ENCODE peak calls at places on chromosomes 7 and 10, in five cellular contexts. P is uterus, V is IMR-90, R is ovary, T is heart right ventricle. N is an unnamed sample. For H3K4me1, the result is how much of the 10 kb centered on the place peaks cover.

GRCh38 chr10:16585103-16585502 is 63.4 kb upstream of the C1QL3 start:
- DNase-seq in P (no peak), T (no peak), V (no peak), R (no peak), N (no peak)

GRCh38 chr7:85014936-85015335 is 171.9 kb downstream of the SEMA3D start:
- DNase-seq in T (no peak), V (no peak), R (no peak), P (no peak), N (no peak)

GRCh38 chr10:118300266-118300665 is 41.9 kb downstream of the FAM204A start:
- DNase-seq in P (no peak), V (no peak), T (no peak), R (no peak), N (no peak)

GRCh38 chr7:123622660-123623386 is 21.2 kb downstream of the ASB15 start:
- DNase-seq in P (no peak), V (no peak), T (peak), R (no peak), N (no peak)

GRCh38 chr10:26381986-26382385 is 56.2 kb upstream of the APBB1IP start:
- DNase-seq in T (no peak), P (no peak), R (no peak), V (no peak), N (no peak)

GRCh38 chr10:72038458-72039001 is 49.8 kb downstream of the SPOCK2 start:
- DNase-seq in R (peak), T (no peak), V (peak), P (no peak), N (no peak)

GRCh38 chr10:33993917-33994316 is 659.5 kb upstream of the NRP1 start:
- DNase-seq in P (no peak), V (no peak), R (no peak), T (no peak), N (no peak)

GRCh38 chr7:141945356-141945755 is 1.4 kb downstream of the CLEC5A start:
- DNase-seq in R (no peak), V (no peak), P (no peak), T (no peak), N (no peak)

GRCh38 chr10:588246-589165 is 101.0 kb downstream of the DIP2C start:
- DNase-seq in T (peak), P (no peak), V (peak), R (no peak), N (peak)

GRCh38 chr10:35007858-35008301 is 82.3 kb downstream of the CUL2 start:
- DNase-seq in R (no peak), T (no peak), V (peak), P (no peak), N (no peak)

GRCh38 chr7:48285365-48285764 is 114.1 kb downstream of the ABCA13 start:
- DNase-seq in P (no peak), T (no peak), R (no peak), V (peak), N (no peak)

GRCh38 chr7:76364198-76364584 is 5.4 kb upstream of the YWHAG start:
- DNase-seq in R (no peak), T (peak), V (peak), P (peak), N (no peak)

GRCh38 chr7:122518488-122518887 is 180.4 kb downstream of the RNF133 start:
- DNase-seq in R (no peak), T (no peak), V (no peak), P (no peak), N (no peak)

GRCh38 chr7:30182186-30182585 is 47.4 kb downstream of the MTURN start:
- DNase-seq in P (no peak), R (no peak), T (peak), V (no peak), N (no peak)

GRCh38 chr7:55307123-55307916 is 57.8 kb upstream of the LANCL2 start:
- DNase-seq in V (peak), R (no peak), T (no peak), P (no peak), N (no peak)

GRCh38 chr7:131948434-131949053 is 392.1 kb upstream of the PODXL start:
- DNase-seq in V (no peak), R (no peak), T (no peak), P (no peak), N (no peak)

GRCh38 chr7:26105206-26105605 is 46.8 kb upstream of the NFE2L3 start:
- DNase-seq in R (no peak), V (no peak), T (no peak), P (no peak), N (no peak)

GRCh38 chr7:34939175-34939574 is 98.1 kb downstream of the DPY19L1 start:
- DNase-seq in R (no peak), T (no peak), P (no peak), V (peak), N (no peak)

GRCh38 chr7:23893942-23894890 is 184.2 kb downstream of the STK31 start:
- DNase-seq in V (no peak), P (no peak), R (no peak), T (no peak), N (no peak)

GRCh38 chr10:29314726-29315125 is 25.9 kb downstream of the LYZL1 start:
- DNase-seq in R (no peak), P (no peak), V (no peak), T (no peak), N (no peak)

GRCh38 chr7:127391591-127392181 is 822 bp downstream of the ZNF800 start:
- DNase-seq in P (no peak), T (peak), V (peak), R (peak), N (no peak)

GRCh38 chr10:20110435-20111119 is 294.3 kb downstream of the PLXDC2 start:
- DNase-seq in T (no peak), V (no peak), P (no peak), R (no peak), N (no peak)

GRCh38 chr7:83629117-83629880 is 19.6 kb downstream of the SEMA3E start:
- DNase-seq in R (no peak), P (no peak), T (no peak), V (no peak), N (no peak)

GRCh38 chr10:122829454-122829853 is 16.2 kb downstream of the CUZD1 start:
- DNase-seq in P (no peak), R (no peak), T (no peak), V (no peak), N (no peak)

GRCh38 chr7:2879354-2879753 is 35.2 kb upstream of the GNA12 start:
- DNase-seq in V (no peak), P (no peak), R (no peak), T (no peak), N (no peak)

GRCh38 chr7:5633161-5634106 is 148.0 kb downstream of the RNF216 start:
- DNase-seq in V (no peak), T (no peak), R (no peak), P (no peak), N (no peak)

GRCh38 chr7:960269-960871 is 5.9 kb upstream of the ADAP1 start:
- DNase-seq in V (no peak), T (no peak), R (no peak), P (no peak), N (no peak)

GRCh38 chr7:55472928-55473725 is 99.2 kb downstream of the VOPP1 start:
- DNase-seq in R (no peak), V (no peak), T (no peak), P (no peak), N (no peak)

GRCh38 chr10:109853922-109854321 is 69.4 kb downstream of the XPNPEP1 start:
- DNase-seq in T (no peak), P (no peak), R (no peak), V (no peak), N (no peak)

GRCh38 chr7:74269757-74270277 is 15.6 kb upstream of the RFC2 start:
- DNase-seq in P (peak), V (peak), R (peak), T (peak), N (no peak)

GRCh38 chr10:1089017-1089689 is 33.0 kb downstream of the WDR37 start:
- DNase-seq in V (no peak), P (no peak), T (no peak), R (no peak), N (no peak)

GRCh38 chr7:143325215-143325614 is 9.3 kb downstream of the CLCN1 start:
- DNase-seq in P (no peak), V (peak), R (no peak), T (no peak), N (no peak)

GRCh38 chr10:67861750-67862460 is 22.6 kb upstream of the SIRT1 start:
- DNase-seq in V (no peak), T (no peak), P (no peak), R (no peak), N (no peak)

GRCh38 chr7:151824285-151824950 is 52.5 kb downstream of the PRKAG2 start:
- DNase-seq in T (no peak), V (no peak), P (peak), R (no peak), N (peak)

GRCh38 chr7:50497068-50497642 is 47.0 kb upstream of the FIGNL1 start:
- DNase-seq in R (no peak), T (no peak), V (peak), P (no peak), N (no peak)

GRCh38 chr7:148218603-148219002 is 372.0 kb upstream of the C7orf33 start:
- DNase-seq in R (no peak), P (no peak), V (no peak), T (no peak), N (no peak)

GRCh38 chr7:92246363-92247101 is 758 bp downstream of the ANKIB1 start:
- DNase-seq in P (peak), V (peak), T (no peak), R (peak), N (no peak)

DNA sequence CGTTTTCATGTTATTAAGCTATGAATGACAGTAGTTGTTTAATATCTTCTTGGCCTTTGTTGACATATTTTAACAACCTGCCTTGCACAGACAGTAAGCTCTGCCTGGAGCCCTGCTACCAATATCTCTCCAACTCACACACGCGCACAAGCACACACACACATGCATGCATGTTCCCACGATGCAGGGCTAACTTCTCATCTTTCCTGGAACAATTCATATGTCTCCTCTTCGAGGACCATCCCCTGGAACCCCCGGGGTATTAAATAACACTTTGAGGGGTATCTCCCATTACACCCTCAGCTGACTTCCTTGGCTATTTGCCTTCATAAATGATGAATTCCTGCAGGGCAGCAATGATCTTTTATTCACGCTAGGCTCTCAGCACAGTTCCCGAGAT is 258.0 kb downstream of the TRIL start:
- DNase-seq in T (no peak), P (no peak), V (no peak), R (no peak), N (no peak)
- H3K4me1 ChIP-seq in T (under half), P (under half), V (under half), R (under half), N (half or more)

GRCh38 chr10:46286991-46287693 is at the start of gene ANTXRL:
- DNase-seq in R (peak), P (no peak), T (no peak), V (no peak), N (no peak)

GRCh38 chr10:46290101-46290884 is 3.5 kb downstream of the ANTXRL start:
- DNase-seq in T (no peak), R (peak), V (no peak), P (no peak), N (no peak)

GRCh38 chr10:46287846-46288480 is 1.2 kb downstream of the ANTXRL start:
- DNase-seq in T (no peak), V (no peak), R (peak), P (no peak), N (peak)

GRCh38 chr10:46288601-46289206 is 1.9 kb downstream of the ANTXRL start:
- DNase-seq in V (no peak), P (no peak), R (peak), T (no peak), N (no peak)

DNA sequence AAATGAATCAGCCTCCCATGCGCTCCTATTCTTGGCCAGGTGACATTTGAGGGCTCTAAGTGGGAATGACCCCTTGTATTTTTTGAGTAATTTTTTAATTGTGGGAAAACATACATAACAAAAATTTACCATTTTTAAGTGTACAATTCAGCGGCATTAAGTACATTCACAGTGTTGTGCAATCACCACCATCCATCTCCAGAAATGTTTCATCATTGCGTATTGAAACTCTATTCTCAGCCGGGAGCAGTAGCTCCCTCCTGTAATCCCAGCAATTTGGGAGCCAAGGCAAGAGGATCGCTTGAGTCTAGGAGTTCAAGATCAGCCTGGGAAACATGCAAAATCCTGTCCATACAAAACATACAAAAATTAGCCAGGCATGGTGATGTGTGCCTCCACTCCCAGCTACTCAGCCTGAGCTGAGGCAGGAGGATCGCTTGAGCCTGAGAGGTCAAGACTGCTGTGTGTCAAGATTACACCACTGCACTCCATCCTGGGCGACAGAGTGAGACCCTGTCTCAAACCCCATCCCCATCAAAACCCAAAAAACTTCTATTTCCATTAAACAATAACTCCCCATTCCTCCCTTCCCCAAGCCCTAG is 2.5 kb downstream of the ANTXRL start:
- DNase-seq in V (peak), R (peak), T (no peak), P (no peak), N (no peak)
- H3K4me1 ChIP-seq in V (under half), R (under half), T (under half), P (under half), N (under half)

DNA sequence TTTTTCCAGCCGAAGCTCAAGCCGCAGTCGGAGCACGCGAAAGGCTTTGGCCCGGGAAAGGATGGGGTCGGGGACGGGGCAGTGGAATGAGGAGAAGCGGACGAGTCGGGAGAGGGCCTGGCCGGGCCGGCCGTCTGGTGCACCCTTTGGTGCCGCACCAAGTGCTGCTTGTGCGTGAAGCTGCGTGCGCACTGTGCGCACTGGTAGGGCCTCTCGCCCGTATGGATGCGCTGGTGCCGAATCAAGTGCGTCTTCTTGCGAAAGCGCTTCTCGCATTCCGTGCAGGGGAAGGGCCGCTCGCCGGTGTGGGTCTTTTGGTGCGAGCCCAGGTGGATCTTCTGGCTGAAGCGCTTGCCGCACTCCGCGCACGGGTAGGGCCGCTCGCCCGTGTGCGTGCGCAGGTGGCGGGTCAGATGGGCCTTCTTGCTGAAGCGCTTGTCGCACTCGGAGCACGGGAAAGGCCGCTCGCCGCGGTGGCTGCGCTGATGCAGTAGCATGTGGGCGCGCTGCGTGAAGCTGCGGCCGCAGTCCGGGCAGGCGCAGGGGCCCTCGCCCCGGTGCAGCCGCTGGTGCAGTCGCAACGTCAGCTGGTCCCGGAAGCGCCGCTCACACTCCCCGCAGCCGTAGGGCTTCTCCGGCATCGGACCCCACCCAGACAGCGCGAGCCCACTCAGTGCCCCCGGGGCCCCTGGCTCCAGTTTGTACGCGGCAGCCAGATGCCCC is 7.8 kb downstream of the ZNF467 start:
- DNase-seq in P (no peak), V (no peak), T (no peak), R (no peak), N (no peak)
- H3K4me1 ChIP-seq in P (under half), V (under half), T (under half), R (under half), N (under half)

DNA sequence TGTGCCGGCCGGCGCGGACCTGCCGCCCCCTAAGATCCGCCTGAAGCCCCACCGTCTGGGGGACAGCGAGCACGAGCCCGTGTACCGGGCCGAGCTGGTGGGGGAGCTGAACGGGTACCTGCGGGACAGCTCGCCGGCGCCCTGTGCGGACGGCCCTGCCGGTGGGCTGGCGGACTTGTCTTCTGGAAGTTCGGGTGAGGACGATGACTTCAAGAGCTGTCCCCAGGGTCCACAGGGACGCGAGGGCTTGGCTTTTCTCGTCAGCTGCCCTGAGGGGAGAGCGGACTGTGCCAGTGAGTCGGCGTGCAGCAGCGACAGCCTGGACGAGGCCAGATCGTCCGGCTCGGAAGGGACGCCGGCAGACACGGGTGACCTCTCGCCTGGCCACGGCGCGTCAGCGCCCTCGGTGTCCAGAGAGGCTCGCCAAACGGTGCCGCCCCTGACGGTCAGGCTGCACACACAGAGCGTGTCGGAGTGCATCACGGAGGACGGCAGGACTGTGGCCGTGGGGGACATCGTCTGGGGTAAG is 8.5 kb downstream of the PWWP2B start:
- DNase-seq in T (no peak), R (no peak), P (no peak), V (no peak), N (no peak)
- H3K4me1 ChIP-seq in T (under half), R (under half), P (under half), V (under half), N (under half)

GRCh38 chr10:32960022-32960421 is 2.0 kb upstream of the ITGB1 start:
- DNase-seq in T (no peak), P (no peak), R (no peak), V (no peak), N (no peak)

GRCh38 chr10:32958085-32958991 is at the start of gene ITGB1:
- DNase-seq in T (peak), V (peak), R (peak), P (peak), N (peak)

GRCh38 chr10:32957341-32958084 is 517 bp downstream of the ITGB1 start:
- DNase-seq in P (peak), T (peak), V (no peak), R (peak), N (peak)

GRCh38 chr10:32961343-32961891 is 3.4 kb upstream of the ITGB1 start:
- DNase-seq in T (no peak), V (no peak), R (no peak), P (no peak), N (no peak)

DNA sequence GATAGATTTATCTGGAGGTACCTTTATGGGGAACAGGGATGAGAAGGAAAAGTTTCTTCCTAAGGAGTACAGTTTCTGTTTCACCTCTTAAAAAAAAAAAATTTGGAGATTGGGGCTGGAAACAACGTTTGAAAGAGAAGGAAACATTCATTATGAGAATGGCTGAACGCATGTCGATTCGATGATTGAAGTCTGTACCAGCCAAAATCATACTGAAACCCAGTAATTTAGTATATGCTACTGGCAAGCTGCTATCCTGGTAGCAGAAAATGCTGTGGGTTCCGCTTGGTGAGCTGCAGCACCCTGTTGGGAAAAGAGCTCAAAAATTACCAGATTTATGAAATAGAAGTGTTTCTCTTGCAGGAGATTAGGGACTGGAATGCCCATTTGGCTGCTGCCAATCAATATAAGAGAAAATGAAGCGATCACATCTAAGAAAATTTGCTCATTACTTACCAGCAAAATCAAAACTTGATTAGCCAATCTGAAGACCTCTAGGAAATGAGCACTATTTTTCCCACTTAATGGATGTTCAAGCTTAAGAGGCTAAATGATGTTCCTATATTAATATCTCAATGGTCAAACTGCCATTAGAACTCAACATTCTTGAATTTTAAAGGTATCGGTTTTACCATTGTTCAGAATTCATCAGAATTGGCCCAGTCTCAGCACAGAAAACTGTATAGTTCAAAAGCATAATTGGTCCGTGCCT is 1.1 kb upstream of the ITGB1 start:
- DNase-seq in P (no peak), V (no peak), T (no peak), R (no peak), N (no peak)
- H3K4me1 ChIP-seq in P (under half), V (under half), T (under half), R (under half), N (half or more)

GRCh38 chr10:93995182-93995581 is 1.5 kb downstream of the PLCE1 start:
- DNase-seq in R (no peak), P (no peak), T (no peak), V (no peak), N (no peak)
- H3K4me1 ChIP-seq in R (under half), P (under half), T (under half), V (under half), N (under half)